ENCODE peak calls at places on chromosomes 4 and X, in four cellular contexts. One of them, this sample, is unnamed.

GRCh38 chrX:109966246-109966645 is 36.7 kb upstream of the TMEM164 start:
- DNase-seq in epithelial cell of prostate: no peak
- DNase-seq in fibroblast of lung: peak
- DNase-seq in endothelial cell: no peak
- DNase-seq in this sample: peak

GRCh38 chr4:106096454-106096853 is 201.2 kb downstream of the NPNT start:
- DNase-seq in epithelial cell of prostate: no peak
- DNase-seq in fibroblast of lung: no peak
- DNase-seq in endothelial cell: no peak
- DNase-seq in this sample: no peak

GRCh38 chr4:3513807-3514206 is 18.4 kb downstream of the LRPAP1 start:
- DNase-seq in epithelial cell of prostate: no peak
- DNase-seq in fibroblast of lung: no peak
- DNase-seq in endothelial cell: no peak
- DNase-seq in this sample: no peak

GRCh38 chr4:139314047-139314800 is 11.9 kb upstream of the NDUFC1 start:
- DNase-seq in epithelial cell of prostate: no peak
- DNase-seq in fibroblast of lung: no peak
- DNase-seq in endothelial cell: no peak
- DNase-seq in this sample: no peak

GRCh38 chrX:29872831-29873230 is 342.5 kb upstream of the MAGEB2 start:
- DNase-seq in epithelial cell of prostate: no peak
- DNase-seq in fibroblast of lung: no peak
- DNase-seq in endothelial cell: no peak
- DNase-seq in this sample: no peak

GRCh38 chrX:120365320-120365719 is 3.4 kb downstream of the ATP1B4 start:
- DNase-seq in epithelial cell of prostate: no peak
- DNase-seq in fibroblast of lung: peak
- DNase-seq in endothelial cell: peak
- DNase-seq in this sample: peak

GRCh38 chrX:121323337-121323736 is 275.9 kb downstream of the GLUD2 start:
- DNase-seq in epithelial cell of prostate: no peak
- DNase-seq in fibroblast of lung: no peak
- DNase-seq in endothelial cell: no peak
- DNase-seq in this sample: no peak

GRCh38 chr4:101667348-101667747 is 123.2 kb upstream of the BANK1 start:
- DNase-seq in epithelial cell of prostate: no peak
- DNase-seq in fibroblast of lung: peak
- DNase-seq in endothelial cell: no peak
- DNase-seq in this sample: peak

GRCh38 chr4:130600706-130601105 is 1504.8 kb downstream of the C4orf33 start:
- DNase-seq in epithelial cell of prostate: no peak
- DNase-seq in fibroblast of lung: no peak
- DNase-seq in endothelial cell: no peak
- DNase-seq in this sample: no peak

GRCh38 chr4:91600301-91600700 is 703.5 kb upstream of the GRID2 start:
- DNase-seq in epithelial cell of prostate: no peak
- DNase-seq in fibroblast of lung: no peak
- DNase-seq in endothelial cell: no peak
- DNase-seq in this sample: no peak

GRCh38 chrX:136395271-136395670 is 92.5 kb upstream of the BRS3 start:
- DNase-seq in epithelial cell of prostate: no peak
- DNase-seq in fibroblast of lung: no peak
- DNase-seq in endothelial cell: no peak
- DNase-seq in this sample: no peak

GRCh38 chr4:144699565-144699964 is 53.6 kb downstream of the HHIP start:
- DNase-seq in epithelial cell of prostate: no peak
- DNase-seq in fibroblast of lung: no peak
- DNase-seq in endothelial cell: no peak
- DNase-seq in this sample: peak

GRCh38 chr4:4385729-4386295 is 1.1 kb upstream of the NSG1 start:
- DNase-seq in epithelial cell of prostate: no peak
- DNase-seq in fibroblast of lung: no peak
- DNase-seq in endothelial cell: no peak
- DNase-seq in this sample: no peak

GRCh38 chr4:16122784-16123183 is 39.0 kb upstream of the PROM1 start:
- DNase-seq in epithelial cell of prostate: no peak
- DNase-seq in fibroblast of lung: no peak
- DNase-seq in endothelial cell: no peak
- DNase-seq in this sample: no peak

GRCh38 chr4:165150545-165150944 is 37.9 kb upstream of the TMEM192 start:
- DNase-seq in epithelial cell of prostate: no peak
- DNase-seq in fibroblast of lung: no peak
- DNase-seq in endothelial cell: no peak
- DNase-seq in this sample: no peak

GRCh38 chr4:6300359-6300758 is 30.7 kb downstream of the WFS1 start:
- DNase-seq in epithelial cell of prostate: no peak
- DNase-seq in fibroblast of lung: no peak
- DNase-seq in endothelial cell: no peak
- DNase-seq in this sample: no peak

GRCh38 chr4:101500742-101501141 is 153.4 kb upstream of the PPP3CA start:
- DNase-seq in epithelial cell of prostate: peak
- DNase-seq in fibroblast of lung: no peak
- DNase-seq in endothelial cell: no peak
- DNase-seq in this sample: no peak

GRCh38 chr4:181822005-181822375 is 421.2 kb upstream of the TENM3 start:
- DNase-seq in epithelial cell of prostate: no peak
- DNase-seq in fibroblast of lung: peak
- DNase-seq in endothelial cell: no peak
- DNase-seq in this sample: peak

GRCh38 chrX:138986235-138986634 is 274.7 kb upstream of the FGF13 start:
- DNase-seq in epithelial cell of prostate: no peak
- DNase-seq in fibroblast of lung: no peak
- DNase-seq in endothelial cell: no peak
- DNase-seq in this sample: peak

GRCh38 chr4:83371235-83371634 is 36.6 kb upstream of the HPSE start:
- DNase-seq in epithelial cell of prostate: no peak
- DNase-seq in fibroblast of lung: no peak
- DNase-seq in endothelial cell: no peak
- DNase-seq in this sample: no peak

This sample was measured in astrocyte of the hippocampus.